ENCODE peak calls at places on chromosomes 7 and 10, in ten cellular contexts. One of them, this sample, is unnamed.

GRCh38 chr7:142760071-142760642 is 10.6 kb upstream of the PRSS2 start:
- DNase-seq in NCI-H460: no peak
- DNase-seq in AML-193: no peak
- DNase-seq in ACHN: no peak
- DNase-seq in spleen: no peak
- DNase-seq in foreskin fibroblast: no peak
- DNase-seq in H54: no peak
- DNase-seq in BJ: no peak
- DNase-seq in pancreas: no peak
- DNase-seq in stimulated activated CD8-positive, alpha-beta memory T cell treated with anti-CD3 and anti-CD28 coated beads, Interleukin-15, amount 100 ng/mL, for 1 hour: no peak
- DNase-seq in this sample: no peak

GRCh38 chr10:2076528-2076927 is 339.2 kb upstream of the ADARB2 start:
- DNase-seq in NCI-H460: no peak
- DNase-seq in AML-193: no peak
- DNase-seq in ACHN: no peak
- DNase-seq in spleen: no peak
- DNase-seq in foreskin fibroblast: no peak
- DNase-seq in H54: no peak
- DNase-seq in BJ: no peak
- DNase-seq in pancreas: no peak
- DNase-seq in stimulated activated CD8-positive, alpha-beta memory T cell treated with anti-CD3 and anti-CD28 coated beads, Interleukin-15, amount 100 ng/mL, for 1 hour: no peak
- DNase-seq in this sample: no peak

GRCh38 chr7:77327067-77327931 is 88.8 kb downstream of the GSAP start:
- DNase-seq in NCI-H460: peak
- DNase-seq in AML-193: peak
- DNase-seq in ACHN: no peak
- DNase-seq in spleen: no peak
- DNase-seq in foreskin fibroblast: peak
- DNase-seq in H54: no peak
- DNase-seq in BJ: peak
- DNase-seq in pancreas: no peak
- DNase-seq in stimulated activated CD8-positive, alpha-beta memory T cell treated with anti-CD3 and anti-CD28 coated beads, Interleukin-15, amount 100 ng/mL, for 1 hour: no peak
- DNase-seq in this sample: no peak

GRCh38 chr7:17408245-17408903 is 109.9 kb downstream of the AHR start:
- DNase-seq in NCI-H460: peak
- DNase-seq in AML-193: peak
- DNase-seq in ACHN: peak
- DNase-seq in spleen: no peak
- DNase-seq in foreskin fibroblast: peak
- DNase-seq in H54: peak
- DNase-seq in BJ: peak
- DNase-seq in pancreas: no peak
- DNase-seq in stimulated activated CD8-positive, alpha-beta memory T cell treated with anti-CD3 and anti-CD28 coated beads, Interleukin-15, amount 100 ng/mL, for 1 hour: no peak
- DNase-seq in this sample: no peak

GRCh38 chr7:80922254-80923049 is 3.6 kb upstream of the SEMA3C start:
- DNase-seq in NCI-H460: no peak
- DNase-seq in AML-193: no peak
- DNase-seq in ACHN: no peak
- DNase-seq in spleen: no peak
- DNase-seq in foreskin fibroblast: no peak
- DNase-seq in H54: no peak
- DNase-seq in BJ: no peak
- DNase-seq in pancreas: no peak
- DNase-seq in stimulated activated CD8-positive, alpha-beta memory T cell treated with anti-CD3 and anti-CD28 coated beads, Interleukin-15, amount 100 ng/mL, for 1 hour: no peak
- DNase-seq in this sample: no peak

GRCh38 chr10:20888620-20889337 is 8.3 kb downstream of the NEBL start:
- DNase-seq in NCI-H460: no peak
- DNase-seq in AML-193: no peak
- DNase-seq in ACHN: no peak
- DNase-seq in spleen: no peak
- DNase-seq in foreskin fibroblast: peak
- DNase-seq in H54: no peak
- DNase-seq in BJ: no peak
- DNase-seq in pancreas: no peak
- DNase-seq in stimulated activated CD8-positive, alpha-beta memory T cell treated with anti-CD3 and anti-CD28 coated beads, Interleukin-15, amount 100 ng/mL, for 1 hour: no peak
- DNase-seq in this sample: no peak

GRCh38 chr7:156585926-156586325 is 54.6 kb upstream of the RNF32 start:
- DNase-seq in NCI-H460: no peak
- DNase-seq in AML-193: no peak
- DNase-seq in ACHN: no peak
- DNase-seq in spleen: no peak
- DNase-seq in foreskin fibroblast: no peak
- DNase-seq in H54: no peak
- DNase-seq in BJ: no peak
- DNase-seq in pancreas: no peak
- DNase-seq in stimulated activated CD8-positive, alpha-beta memory T cell treated with anti-CD3 and anti-CD28 coated beads, Interleukin-15, amount 100 ng/mL, for 1 hour: no peak
- DNase-seq in this sample: no peak

GRCh38 chr7:70640266-70640833 is 491.6 kb upstream of the GALNT17 start:
- DNase-seq in NCI-H460: no peak
- DNase-seq in AML-193: no peak
- DNase-seq in ACHN: no peak
- DNase-seq in spleen: no peak
- DNase-seq in foreskin fibroblast: peak
- DNase-seq in H54: no peak
- DNase-seq in BJ: no peak
- DNase-seq in pancreas: no peak
- DNase-seq in stimulated activated CD8-positive, alpha-beta memory T cell treated with anti-CD3 and anti-CD28 coated beads, Interleukin-15, amount 100 ng/mL, for 1 hour: no peak
- DNase-seq in this sample: no peak

GRCh38 chr10:125016123-125016522 is 74.2 kb downstream of the ZRANB1 start:
- DNase-seq in NCI-H460: no peak
- DNase-seq in AML-193: no peak
- DNase-seq in ACHN: no peak
- DNase-seq in spleen: no peak
- DNase-seq in foreskin fibroblast: no peak
- DNase-seq in H54: no peak
- DNase-seq in BJ: no peak
- DNase-seq in pancreas: no peak
- DNase-seq in stimulated activated CD8-positive, alpha-beta memory T cell treated with anti-CD3 and anti-CD28 coated beads, Interleukin-15, amount 100 ng/mL, for 1 hour: no peak
- DNase-seq in this sample: no peak

GRCh38 chr10:113037222-113037621 is 87.2 kb downstream of the TCF7L2 start:
- DNase-seq in NCI-H460: no peak
- DNase-seq in AML-193: no peak
- DNase-seq in ACHN: no peak
- DNase-seq in spleen: no peak
- DNase-seq in foreskin fibroblast: peak
- DNase-seq in H54: no peak
- DNase-seq in BJ: no peak
- DNase-seq in pancreas: no peak
- DNase-seq in stimulated activated CD8-positive, alpha-beta memory T cell treated with anti-CD3 and anti-CD28 coated beads, Interleukin-15, amount 100 ng/mL, for 1 hour: no peak
- DNase-seq in this sample: no peak

This sample was measured in NCI-H1048.